ENCODE peak calls at places on chromosome 7, in eight cellular contexts. C, F, A, R, S, Q, V and P are unnamed samples.

GRCh38 chr7:49875336-49875735 is 101.9 kb downstream of the VWC2 start:
- DNase-seq in C (no peak), F (no peak), A (no peak), R (no peak), S (no peak), Q (no peak), V (no peak), P (no peak)

GRCh38 chr7:19368540-19368939 is 223.3 kb upstream of the FERD3L start:
- DNase-seq in C (no peak), F (no peak), A (no peak), R (no peak), S (no peak), Q (no peak), V (no peak), P (no peak)

GRCh38 chr7:118846977-118847376 is 622.5 kb downstream of the ANKRD7 start:
- DNase-seq in C (no peak), F (no peak), A (no peak), R (no peak), S (no peak), Q (no peak), V (no peak), P (no peak)

GRCh38 chr7:29135851-29136250 is 10.5 kb downstream of the CPVL start:
- DNase-seq in C (no peak), F (no peak), A (no peak), R (no peak), S (no peak), Q (no peak), V (no peak), P (no peak)

GRCh38 chr7:68043546-68043945 is 1046.9 kb downstream of the TYW1 start:
- DNase-seq in C (no peak), F (no peak), A (no peak), R (no peak), S (no peak), Q (no peak), V (no peak), P (no peak)

GRCh38 chr7:142104550-142105527 is 6.7 kb upstream of the MGAM2 start:
- DNase-seq in C (no peak), F (no peak), A (no peak), R (no peak), S (no peak), Q (no peak), V (no peak), P (no peak)

GRCh38 chr7:46383605-46384004 is 462.5 kb upstream of the IGFBP3 start:
- DNase-seq in C (no peak), F (no peak), A (no peak), R (no peak), S (no peak), Q (no peak), V (peak), P (no peak)

GRCh38 chr7:151237244-151238189 is 5.2 kb downstream of the CHPF2 start:
- DNase-seq in C (no peak), F (no peak), A (no peak), R (no peak), S (no peak), Q (no peak), V (no peak), P (no peak)

GRCh38 chr7:40220421-40220911 is 85.7 kb downstream of the SUGCT start:
- DNase-seq in C (no peak), F (no peak), A (no peak), R (no peak), S (no peak), Q (no peak), V (no peak), P (no peak)

GRCh38 chr7:52486267-52486666 is 549.2 kb upstream of the POM121L12 start:
- DNase-seq in C (no peak), F (no peak), A (no peak), R (no peak), S (no peak), Q (no peak), V (no peak), P (no peak)

GRCh38 chr7:36203081-36203775 is 50.2 kb downstream of the EEPD1 start:
- DNase-seq in C (no peak), F (no peak), A (no peak), R (no peak), S (no peak), Q (no peak), V (no peak), P (no peak)

GRCh38 chr7:138338361-138338760 is 121.7 kb upstream of the TRIM24 start:
- DNase-seq in C (no peak), F (peak), A (no peak), R (no peak), S (no peak), Q (no peak), V (peak), P (no peak)

GRCh38 chr7:12594122-12594897 is 23.8 kb downstream of the SCIN start:
- DNase-seq in C (no peak), F (no peak), A (no peak), R (no peak), S (no peak), Q (no peak), V (no peak), P (no peak)

GRCh38 chr7:64887756-64888508 is 15.1 kb upstream of the ZNF273 start:
- DNase-seq in C (no peak), F (peak), A (no peak), R (peak), S (no peak), Q (no peak), V (no peak), P (peak)

GRCh38 chr7:111229951-111230350 is 139.0 kb downstream of the LRRN3 start:
- DNase-seq in C (no peak), F (no peak), A (no peak), R (no peak), S (no peak), Q (no peak), V (no peak), P (no peak)

GRCh38 chr7:98733036-98733435 is 116.0 kb downstream of the NPTX2 start:
- DNase-seq in C (no peak), F (no peak), A (no peak), R (peak), S (peak), Q (no peak), V (peak), P (peak)

GRCh38 chr7:129489491-129489890 is 12.8 kb upstream of the SMKR1 start:
- DNase-seq in C (no peak), F (no peak), A (no peak), R (no peak), S (no peak), Q (no peak), V (peak), P (no peak)